ENCODE peak calls at places on chromosomes 4 and X, in seven cellular contexts. L, P, W, A, N, G and V are unnamed samples.

GRCh38 chr4:133154725-133155124 is 5.6 kb downstream of the PCDH10 start:
- DNase-seq in W (peak), A (peak), G (peak), L (peak), N (no peak), P (peak), V (peak)

GRCh38 chrX:155055494-155055893 is 15.4 kb downstream of the CMC4 start:
- DNase-seq in A (no peak), N (no peak), G (no peak), L (peak), W (no peak), P (no peak), V (no peak)

GRCh38 chrX:41468647-41469323 is 21.6 kb downstream of the NYX start:
- DNase-seq in N (no peak), W (peak), L (no peak), A (no peak), G (no peak), P (peak), V (no peak)

GRCh38 chr4:13950491-13950890 is 323.0 kb upstream of the BOD1L1 start:
- DNase-seq in L (no peak), N (no peak), G (no peak), A (no peak), W (no peak), P (no peak), V (no peak)

GRCh38 chrX:125236955-125237354 is 82.7 kb upstream of the TEX13C start:
- DNase-seq in G (no peak), A (no peak), P (no peak), N (no peak), W (no peak), L (no peak), V (no peak)

GRCh38 chrX:46330981-46331380 is 214.2 kb downstream of the ZNF674 start:
- DNase-seq in G (no peak), P (no peak), L (no peak), N (no peak), W (no peak), A (no peak), V (no peak)

GRCh38 chr4:145097331-145097820 is 620 bp downstream of the ANAPC10 start:
- DNase-seq in W (no peak), G (no peak), N (no peak), L (no peak), P (no peak), A (no peak), V (no peak)

GRCh38 chr4:153205028-153205648 is 895 bp downstream of the TRIM2 start:
- DNase-seq in G (peak), L (peak), W (no peak), P (no peak), A (peak), N (no peak), V (no peak)

GRCh38 chrX:9291666-9292065 is 173.2 kb upstream of the TBL1X start:
- DNase-seq in L (no peak), A (peak), N (no peak), W (no peak), G (peak), P (no peak), V (no peak)

GRCh38 chrX:68685722-68686683 is 38.5 kb downstream of the STARD8 start:
- DNase-seq in N (no peak), A (peak), W (peak), P (peak), G (peak), L (peak), V (peak)

GRCh38 chr4:173698557-173699262 is 168.7 kb upstream of the HAND2 start:
- DNase-seq in N (no peak), W (no peak), A (no peak), P (no peak), L (no peak), G (no peak), V (no peak)

GRCh38 chr4:150888217-150888616 is 126.9 kb downstream of the LRBA start:
- DNase-seq in W (no peak), A (no peak), G (no peak), P (no peak), N (no peak), L (no peak), V (no peak)

GRCh38 chr4:113106076-113106475 is 56.6 kb downstream of the ANK2 start:
- DNase-seq in P (peak), A (no peak), W (peak), L (no peak), G (no peak), N (peak), V (peak)

GRCh38 chr4:10118355-10119004 is 1.9 kb upstream of the WDR1 start:
- DNase-seq in N (no peak), W (no peak), A (no peak), L (peak), G (no peak), P (no peak), V (no peak)

GRCh38 chrX:51496501-51497291 is at the start of gene NUDT11:
- DNase-seq in W (peak), G (peak), P (peak), N (peak), L (peak), A (peak), V (peak)

GRCh38 chr4:22857411-22857810 is 164.7 kb downstream of the GBA3 start:
- DNase-seq in N (no peak), W (no peak), A (no peak), P (no peak), L (no peak), G (no peak), V (no peak)

GRCh38 chr4:158111241-158111640 is 61.6 kb downstream of the GASK1B start:
- DNase-seq in L (no peak), G (no peak), A (no peak), P (no peak), N (no peak), W (no peak), V (no peak)

GRCh38 chr4:72846280-72847111 is 223.0 kb downstream of the COX18 start:
- DNase-seq in N (peak), W (no peak), L (no peak), A (peak), G (peak), P (peak), V (no peak)

GRCh38 chrX:38692961-38693360 is 108.3 kb upstream of the MID1IP1 start:
- DNase-seq in N (no peak), G (no peak), A (no peak), W (no peak), P (no peak), L (no peak), V (no peak)
- TF ChIP-seq CTCF in N (no peak), G (no peak), A (no peak), W (no peak), P (no peak), L (no peak), V (no peak)

DNA sequence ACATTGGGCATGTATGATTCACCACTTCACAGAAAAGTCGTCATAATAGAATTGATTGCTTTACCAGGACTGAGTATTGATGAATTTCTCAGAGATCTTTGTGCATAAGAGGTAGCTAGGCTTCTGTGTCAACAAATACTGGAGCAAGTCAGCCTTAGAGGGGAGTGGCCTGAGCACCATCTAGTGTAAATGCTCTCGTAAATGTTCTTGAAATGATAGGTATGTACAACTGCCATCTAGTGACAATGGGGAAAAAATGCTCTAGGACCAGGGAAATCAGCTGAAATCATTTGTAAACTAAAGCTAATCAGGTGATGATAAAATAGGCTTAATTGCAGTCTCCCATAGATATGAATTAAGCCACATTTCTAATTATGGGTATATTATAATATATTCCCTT is 309.4 kb upstream of the FMR1 start:
- DNase-seq in P (no peak), N (no peak), L (no peak), A (no peak), W (no peak), G (no peak), V (no peak)
- TF ChIP-seq CTCF in P (no peak), N (no peak), L (no peak), A (no peak), W (no peak), G (no peak), V (no peak)

GRCh38 chrX:110987292-110987691 is 108.7 kb upstream of the PAK3 start:
- DNase-seq in A (peak), W (peak), G (no peak), N (no peak), P (peak), L (no peak), V (no peak)

GRCh38 chrX:110989869-110990268 is 106.1 kb upstream of the PAK3 start:
- DNase-seq in G (no peak), P (no peak), W (no peak), A (no peak), L (no peak), N (no peak), V (no peak)

GRCh38 chrX:110989447-110989846 is 106.5 kb upstream of the PAK3 start:
- DNase-seq in P (no peak), N (no peak), A (no peak), L (no peak), W (no peak), G (no peak), V (no peak)

GRCh38 chrX:110992611-110993010 is 103.4 kb upstream of the PAK3 start:
- DNase-seq in A (peak), L (peak), G (peak), W (peak), P (peak), N (peak), V (peak)
- TF ChIP-seq CTCF in A (peak), L (peak), G (peak), W (no peak), P (peak), N (peak), V (no peak)

GRCh38 chr4:3367866-3368265 is 73.9 kb upstream of the HGFAC start:
- DNase-seq in P (no peak), N (no peak), L (no peak), W (no peak), A (no peak), G (no peak), V (no peak)
- TF ChIP-seq CTCF in P (no peak), N (no peak), L (no peak), W (no peak), A (no peak), G (no peak), V (no peak)

GRCh38 chrX:119763175-119763574 is 4.8 kb downstream of the SOWAHD start:
- DNase-seq in N (peak), A (no peak), W (peak), P (peak), G (no peak), L (no peak), V (no peak)

GRCh38 chrX:119760026-119760902 is 1.9 kb downstream of the SOWAHD start:
- DNase-seq in W (no peak), G (no peak), A (no peak), L (no peak), N (no peak), P (no peak), V (peak)

GRCh38 chrX:119763836-119764387 is 5.5 kb downstream of the SOWAHD start:
- DNase-seq in W (no peak), L (no peak), A (no peak), N (no peak), P (no peak), G (no peak), V (no peak)

GRCh38 chrX:119759333-119759766 is 962 bp downstream of the SOWAHD start:
- DNase-seq in G (no peak), A (peak), L (no peak), P (no peak), N (no peak), W (no peak), V (no peak)

DNA sequence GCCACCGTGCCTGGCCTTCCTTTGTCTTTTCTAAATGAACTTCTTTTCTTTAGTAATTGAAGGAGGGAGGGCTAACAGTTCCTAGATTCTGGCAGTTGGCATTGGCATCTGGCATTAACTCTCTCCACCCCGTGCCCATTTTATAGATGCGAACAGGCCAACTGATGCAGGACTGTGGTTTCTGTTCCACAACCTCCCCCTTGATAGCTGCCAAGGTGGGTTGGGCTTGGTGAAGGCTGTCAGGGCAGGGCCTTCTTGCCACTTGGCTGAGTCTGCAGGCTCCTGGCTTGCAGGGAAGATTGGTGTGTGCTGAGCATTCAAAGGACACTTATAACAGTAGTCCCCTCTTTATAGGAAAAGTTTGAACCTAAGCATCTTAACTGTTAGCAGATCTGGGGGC is 4.3 kb downstream of the SOWAHD start:
- DNase-seq in N (no peak), W (peak), G (no peak), P (peak), A (no peak), L (no peak), V (no peak)
- TF ChIP-seq CTCF in N (no peak), W (no peak), G (no peak), P (no peak), A (no peak), L (no peak), V (no peak)

DNA sequence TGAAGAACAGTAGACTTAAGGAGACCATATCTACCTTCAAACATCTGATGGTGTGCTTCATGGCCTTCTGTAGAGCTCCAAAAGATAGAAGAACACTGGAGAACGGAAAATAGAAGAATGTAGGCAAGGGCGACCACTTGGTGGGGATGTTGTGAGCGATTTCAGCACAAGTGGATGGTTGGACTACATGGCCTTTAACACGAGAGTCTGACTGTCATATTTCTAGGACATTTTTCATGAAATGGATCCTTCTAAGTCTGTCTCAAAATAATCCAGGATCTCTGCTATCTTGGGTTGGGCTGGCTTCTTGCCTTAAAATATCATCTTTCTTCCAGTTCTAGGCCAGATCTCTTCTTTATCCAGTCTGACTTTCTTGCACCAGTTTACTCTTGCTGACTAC is 1.3 kb upstream of the MID1IP1 start:
- DNase-seq in W (no peak), L (peak), G (no peak), N (no peak), P (no peak), A (no peak), V (no peak)
- TF ChIP-seq CTCF in W (no peak), L (no peak), G (no peak), N (no peak), P (no peak), A (peak), V (no peak)